ENCODE peak calls at places on chromosomes 16 and 17, in four cellular contexts. D is WTC11, K is K562, E is H1. B is an unnamed sample.

GRCh38 chr17:29007456-29008455 is 1.9 kb upstream of the SEZ6 start:
- DNase-seq in K (no peak), E (no peak), D (no peak), B (no peak)

GRCh38 chr17:62790554-62790953 is 17.6 kb downstream of the MARCHF10 start:
- DNase-seq in K (no peak), E (no peak), D (no peak), B (no peak)

GRCh38 chr16:54203851-54204505 is 82.6 kb downstream of the IRX3 start:
- DNase-seq in E (no peak), D (no peak), K (no peak), B (no peak)

GRCh38 chr16:1287982-1288670 is 21.3 kb upstream of the UBE2I start:
- DNase-seq in K (no peak), E (no peak), D (no peak), B (no peak)

GRCh38 chr17:19010729-19011505 is 6.4 kb upstream of the FAM83G start:
- DNase-seq in D (no peak), E (no peak), K (no peak), B (no peak)

GRCh38 chr16:72673118-72673517 is 374.8 kb downstream of the ZFHX3 start:
- DNase-seq in E (no peak), D (no peak), K (no peak), B (no peak)

GRCh38 chr17:45200701-45201100 is 21.0 kb upstream of the FMNL1 start:
- DNase-seq in E (no peak), D (no peak), K (no peak), B (no peak)

GRCh38 chr16:19235886-19236285 is 49.6 kb upstream of the CLEC19A start:
- DNase-seq in E (no peak), D (no peak), K (no peak), B (no peak)

GRCh38 chr17:70655179-70655578 is 485.8 kb downstream of the KCNJ2 start:
- DNase-seq in E (no peak), K (no peak), D (no peak), B (peak)

GRCh38 chr17:5422505-5422904 is 2.5 kb downstream of the RPAIN start:
- DNase-seq in K (no peak), E (no peak), D (no peak), B (no peak)

GRCh38 chr16:57640612-57641011 is 12.2 kb downstream of the ADGRG1 start:
- DNase-seq in D (no peak), K (no peak), E (no peak), B (no peak)

GRCh38 chr17:70678889-70679288 is 509.6 kb downstream of the KCNJ2 start:
- DNase-seq in K (no peak), D (no peak), E (no peak), B (no peak)

GRCh38 chr17:10384175-10384574 is 11.4 kb upstream of the MYH13 start:
- DNase-seq in E (no peak), D (no peak), K (no peak), B (no peak)
- TF ChIP-seq TEAD4 in E (peak), D (no peak), K (no peak), B (no peak)

GRCh38 chr17:75843577-75844529 is at the start of gene UNC13D:
- DNase-seq in D (no peak), K (peak), E (no peak), B (peak)

GRCh38 chr17:75844530-75845057 is 390 bp upstream of the UNC13D start:
- DNase-seq in E (no peak), D (no peak), K (peak), B (peak)

GRCh38 chr17:75846701-75847594 is 2.7 kb upstream of the UNC13D start:
- DNase-seq in E (no peak), D (no peak), K (peak), B (no peak)

GRCh38 chr17:75845933-75846700 is 1.9 kb upstream of the UNC13D start:
- DNase-seq in K (peak), D (no peak), E (no peak), B (no peak)

DNA sequence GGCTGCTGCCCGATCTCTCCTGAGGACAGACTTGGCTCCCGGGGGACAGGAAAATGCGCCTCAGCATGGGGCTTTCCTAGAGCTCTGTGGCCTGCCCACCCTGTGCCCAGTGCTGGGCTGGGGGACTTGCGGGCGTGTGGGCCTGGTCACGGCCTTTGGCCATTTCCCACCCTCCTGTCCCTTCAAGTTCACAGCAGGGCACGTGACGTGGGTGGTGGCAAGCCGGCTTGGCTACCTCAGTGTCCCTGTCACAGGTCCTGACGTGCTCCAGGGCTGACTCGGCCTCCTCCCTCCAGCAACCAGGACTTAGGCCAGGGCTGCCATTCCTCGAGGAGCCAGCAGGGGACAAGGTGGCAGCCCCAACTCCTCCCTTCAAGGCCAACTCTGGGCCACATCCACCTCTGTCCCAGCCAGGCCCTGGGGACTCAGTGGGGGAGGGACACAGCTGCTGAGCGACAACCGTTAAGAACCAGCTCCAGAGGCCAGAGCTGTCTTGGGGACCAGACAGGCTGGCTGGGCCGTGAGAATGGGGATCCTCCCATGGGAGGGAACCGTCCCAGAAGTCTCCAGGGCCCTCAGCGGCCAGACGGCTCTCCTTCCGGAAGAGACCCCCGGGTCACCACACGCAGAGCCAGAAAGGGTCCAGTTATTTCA is 981 bp upstream of the UNC13D start:
- DNase-seq in D (peak), E (peak), K (peak), B (peak)
- TF ChIP-seq TEAD4 in D (no peak), E (no peak), K (peak), B (no peak)

GRCh38 chr16:11913425-11914079 is 2.2 kb downstream of the GSPT1 start:
- DNase-seq in D (no peak), K (no peak), E (no peak), B (no peak)
- TF ChIP-seq TEAD4 in D (no peak), K (no peak), E (no peak), B (no peak)

GRCh38 chr17:12395733-12396354 is 269.8 kb upstream of the MYOCD start:
- DNase-seq in D (peak), K (peak), E (peak), B (peak)
- TF ChIP-seq TEAD4 in D (no peak), K (no peak), E (no peak), B (no peak)

GRCh38 chr17:14320098-14320497 is 19.2 kb downstream of the HS3ST3B1 start:
- DNase-seq in K (no peak), E (no peak), D (no peak), B (no peak)

GRCh38 chr17:14317383-14317782 is 16.5 kb downstream of the HS3ST3B1 start:
- DNase-seq in E (no peak), K (no peak), D (no peak), B (no peak)

GRCh38 chr17:14318109-14318905 is 17.4 kb downstream of the HS3ST3B1 start:
- DNase-seq in D (no peak), E (no peak), K (no peak), B (no peak)

GRCh38 chr17:14320734-14321475 is 20.0 kb downstream of the HS3ST3B1 start:
- DNase-seq in K (no peak), D (no peak), E (no peak), B (no peak)

GRCh38 chr17:14318906-14319205 is 18.0 kb downstream of the HS3ST3B1 start:
- DNase-seq in D (no peak), E (no peak), K (no peak), B (no peak)
- TF ChIP-seq TEAD4 in D (no peak), E (no peak), K (no peak), B (no peak)

GRCh38 chr16:49280861-49281331 is 742 bp downstream of the CBLN1 start:
- DNase-seq in K (no peak), E (peak), D (no peak), B (peak)

GRCh38 chr16:49278567-49278827 is 3.1 kb downstream of the CBLN1 start:
- DNase-seq in D (no peak), E (no peak), K (no peak), B (no peak)

GRCh38 chr16:49281481-49281842 is at the start of gene CBLN1:
- DNase-seq in E (no peak), D (no peak), K (no peak), B (no peak)

GRCh38 chr16:49278944-49279725 is 2.5 kb downstream of the CBLN1 start:
- DNase-seq in D (peak), K (no peak), E (peak), B (no peak)

DNA sequence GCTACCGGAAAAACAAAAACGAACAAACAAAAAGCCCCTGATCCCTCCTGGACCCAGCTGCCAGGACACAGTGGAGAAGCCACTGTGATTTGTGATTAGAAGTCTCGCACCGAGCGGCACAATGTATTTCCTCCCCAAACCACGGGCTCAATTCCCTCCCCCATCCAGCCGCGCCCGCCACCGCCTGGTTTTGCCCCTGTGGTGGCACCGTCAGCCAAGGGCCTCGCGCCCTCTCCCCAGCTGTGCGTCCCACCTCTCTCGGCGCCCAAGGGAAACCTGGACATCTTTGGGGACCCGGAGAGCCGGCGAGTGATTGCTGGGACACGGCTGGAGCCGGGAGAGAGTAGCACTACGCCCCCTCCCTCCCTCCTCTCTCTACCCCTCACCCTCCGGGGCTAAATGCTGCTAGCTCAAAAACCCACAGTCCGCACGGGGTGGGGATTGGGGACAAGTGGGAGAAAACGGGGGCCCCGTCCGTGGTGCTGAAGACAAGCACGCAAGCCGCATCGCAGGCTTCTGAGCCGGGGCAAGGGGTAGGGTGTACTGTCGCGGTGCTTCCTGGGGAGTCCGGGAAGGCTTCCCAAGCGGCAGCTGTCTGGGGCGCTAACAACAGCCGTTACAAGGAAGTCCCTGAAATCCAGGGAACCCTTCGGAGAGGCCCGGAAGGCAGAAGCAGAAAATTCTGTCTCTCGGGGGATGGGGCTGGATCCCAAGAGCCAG is 1.5 kb downstream of the CBLN1 start:
- DNase-seq in E (peak), K (no peak), D (peak), B (peak)
- TF ChIP-seq TEAD4 in E (no peak), K (no peak), D (no peak), B (no peak)

B was measured in SK-N-SH.